ENCODE peak calls at places on chromosomes 6 and 20, in six cellular contexts. D is endothelial cell of umbilical vein, K is astrocyte, J is IMR-90, L is K562, U is small intestine. P is an unnamed sample.

GRCh38 chr6:112332274-112332673 is 14.9 kb upstream of the RFPL4B start:
- DNase-seq in K (peak; percentile 61), U (no peak), J (peak; percentile 82), L (no peak), D (no peak), P (no peak)

GRCh38 chr6:157022022-157022740 is 245.0 kb downstream of the ARID1B start:
- DNase-seq in D (peak; percentile 77), L (peak; percentile 99), K (peak; percentile 87), U (peak; percentile 89), J (peak; percentile 90), P (peak; percentile 94)

GRCh38 chr20:53126185-53126584 is 154.0 kb downstream of the TSHZ2 start:
- DNase-seq in K (peak; percentile 52), J (no peak), U (no peak), L (no peak), D (no peak), P (no peak)

GRCh38 chr6:148751233-148751632 is 4.4 kb downstream of the UST start:
- DNase-seq in J (no peak), U (no peak), K (no peak), D (no peak), L (no peak), P (no peak)

GRCh38 chr20:37907677-37908397 is 4.9 kb downstream of the VSTM2L start:
- DNase-seq in K (peak; percentile 89), U (no peak), J (peak; percentile 42), D (peak; percentile 37), L (no peak), P (no peak)

GRCh38 chr6:75444899-75445298 is 48.7 kb downstream of the FILIP1 start:
- DNase-seq in J (no peak), U (no peak), L (no peak), D (no peak), K (no peak), P (no peak)

GRCh38 chr6:44201200-44201599 is 15.5 kb upstream of the MYMX start:
- DNase-seq in D (no peak), L (no peak), U (peak; percentile 69), J (no peak), K (no peak), P (no peak)

GRCh38 chr6:23477576-23477975 is 648.4 kb upstream of the NRSN1 start:
- DNase-seq in K (no peak), J (peak; percentile 52), L (no peak), U (no peak), D (no peak), P (no peak)

GRCh38 chr20:9989066-9989724 is 45.6 kb upstream of the ANKEF1 start:
- DNase-seq in U (no peak), J (peak; percentile 53), L (no peak), K (peak; percentile 77), D (peak; percentile 33), P (no peak)

GRCh38 chr6:15504040-15504491 is 158.8 kb downstream of the DTNBP1 start:
- DNase-seq in D (no peak), K (no peak), J (no peak), U (no peak), L (no peak), P (peak; percentile 74)

GRCh38 chr6:79797912-79798311 is 149.4 kb downstream of the ELOVL4 start:
- DNase-seq in U (no peak), D (no peak), L (no peak), J (no peak), K (no peak), P (no peak)

GRCh38 chr6:14322841-14323240 is 205.3 kb downstream of the CD83 start:
- DNase-seq in J (no peak), K (no peak), U (no peak), D (no peak), L (no peak), P (no peak)

GRCh38 chr20:63461364-63461763 is 11.1 kb downstream of the KCNQ2 start:
- DNase-seq in K (no peak), J (no peak), L (peak; percentile 84), D (no peak), U (no peak), P (no peak)

GRCh38 chr6:84271086-84271716 is 43.8 kb upstream of the CEP162 start:
- DNase-seq in J (no peak), K (no peak), D (no peak), U (no peak), L (no peak), P (no peak)

GRCh38 chr6:5203571-5203970 is 57.2 kb downstream of the LYRM4 start:
- DNase-seq in J (no peak), D (no peak), U (no peak), K (no peak), L (no peak), P (no peak)

GRCh38 chr6:8336406-8336805 is 98.9 kb downstream of the SLC35B3 start:
- DNase-seq in K (no peak), J (no peak), L (no peak), U (no peak), D (no peak), P (no peak)

GRCh38 chr6:161152527-161152862 is 121.4 kb downstream of the AGPAT4 start:
- DNase-seq in L (no peak), J (no peak), D (no peak), U (no peak), K (no peak), P (no peak)
- H3K4me1 ChIP-seq in L (peaks cover 40% of the 10 kb centered on the region), J (no peaks in the 10 kb centered on the region), D (no peaks in the 10 kb centered on the region), U (no peaks in the 10 kb centered on the region), K (no peaks in the 10 kb centered on the region), P (no peaks in the 10 kb centered on the region)

DNA sequence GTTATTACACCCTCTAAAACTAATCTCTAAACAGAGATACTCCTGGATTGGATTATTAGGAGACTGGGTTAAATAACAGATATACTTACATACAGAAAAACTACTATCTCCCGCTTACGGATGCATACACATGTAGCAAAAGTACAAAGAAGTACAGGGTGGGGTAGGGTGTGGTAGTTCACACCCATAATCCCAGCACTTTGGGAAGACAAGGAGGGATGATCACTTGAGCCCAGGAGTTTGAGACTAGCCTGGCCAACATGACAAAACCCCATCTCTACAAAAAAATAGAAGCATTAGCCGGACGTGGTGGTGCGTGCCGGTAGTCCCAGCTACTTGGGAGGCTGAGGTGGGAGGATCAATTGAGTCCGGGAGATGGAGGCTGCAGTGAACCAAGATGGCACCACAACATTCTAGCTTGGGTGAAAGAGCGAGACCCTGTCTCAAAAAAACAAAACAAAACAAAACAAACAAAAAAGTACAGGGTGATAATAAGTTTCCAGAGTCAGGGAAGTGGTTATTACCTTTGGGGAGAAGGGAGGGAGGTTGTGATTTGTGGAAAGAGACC is 8.1 kb downstream of the PIM1 start:
- DNase-seq in D (no peak), J (no peak), L (no peak), U (peak; percentile 36), K (no peak), P (no peak)
- H3K4me1 ChIP-seq in D (no peaks in the 10 kb centered on the region), J (peaks cover 2% of the 10 kb centered on the region), L (peaks cover 39% of the 10 kb centered on the region), U (peaks cover 2% of the 10 kb centered on the region), K (no peaks in the 10 kb centered on the region), P (peaks cover 19% of the 10 kb centered on the region)

GRCh38 chr6:138442663-138443062 is 38.6 kb downstream of the HEBP2 start:
- DNase-seq in J (no peak), K (no peak), U (peak; percentile 59), D (no peak), L (no peak), P (no peak)

GRCh38 chr6:138440296-138440695 is 36.3 kb downstream of the HEBP2 start:
- DNase-seq in J (no peak), U (no peak), L (no peak), D (no peak), K (no peak), P (no peak)

GRCh38 chr6:138441965-138442364 is 37.9 kb downstream of the HEBP2 start:
- DNase-seq in L (no peak), K (no peak), D (peak; percentile 29), U (no peak), J (no peak), P (no peak)

GRCh38 chr6:138440758-138441362 is 36.8 kb downstream of the HEBP2 start:
- DNase-seq in J (no peak), K (no peak), U (peak; percentile 65), L (no peak), D (no peak), P (no peak)

DNA sequence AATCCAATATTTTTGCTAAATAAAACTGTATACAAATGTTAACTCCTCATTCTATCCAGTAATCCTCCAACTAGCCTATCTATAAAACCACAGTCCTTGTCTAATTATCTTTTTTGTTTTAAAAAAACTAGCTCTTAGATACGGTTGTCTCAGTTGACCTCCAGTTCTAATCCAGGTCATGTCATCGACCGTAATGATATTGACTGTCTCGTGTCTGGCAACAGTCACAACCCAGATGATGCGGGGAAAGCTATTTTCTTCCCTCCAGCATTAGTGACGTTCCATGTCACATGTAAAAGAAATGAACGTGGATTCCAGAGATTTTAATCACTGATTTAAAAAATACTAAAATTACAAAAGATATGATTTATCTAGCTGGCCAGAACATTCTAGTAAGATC is 35.5 kb downstream of the HEBP2 start:
- DNase-seq in U (no peak), J (no peak), D (no peak), L (no peak), K (no peak), P (no peak)
- H3K4me1 ChIP-seq in U (peaks cover 5% of the 10 kb centered on the region), J (peaks cover 1% of the 10 kb centered on the region), D (no peaks in the 10 kb centered on the region), L (no peaks in the 10 kb centered on the region), K (no peaks in the 10 kb centered on the region), P (no peaks in the 10 kb centered on the region)

DNA sequence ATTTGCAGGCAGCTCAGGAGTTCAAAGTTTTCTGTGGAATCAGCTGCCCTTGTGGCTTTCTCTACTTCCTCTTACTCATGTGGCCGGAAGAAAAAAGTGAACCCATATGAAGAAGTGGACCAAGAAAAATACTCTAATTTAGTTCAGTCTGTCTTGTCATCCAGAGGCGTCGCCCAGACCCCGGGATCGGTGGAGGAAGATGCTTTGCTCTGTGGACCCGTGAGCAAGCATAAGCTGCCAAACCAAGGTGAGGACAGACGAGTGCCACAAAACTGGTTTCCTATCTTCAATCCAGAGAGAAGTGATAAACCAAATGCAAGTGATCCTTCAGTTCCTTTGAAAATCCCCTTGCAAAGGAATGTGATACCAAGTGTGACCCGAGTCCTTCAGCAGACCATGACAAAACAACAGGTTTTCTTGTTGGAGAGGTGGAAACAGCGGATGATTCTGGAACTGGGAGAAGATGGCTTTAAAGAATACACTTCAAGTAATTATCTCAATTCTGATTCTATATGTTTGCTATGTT is 1.1 kb downstream of the MGME1 start:
- DNase-seq in U (peak; percentile 77), J (peak; percentile 70), D (peak; percentile 77), K (no peak), L (peak; percentile 12), P (no peak)
- H3K4me1 ChIP-seq in U (peaks cover 4% of the 10 kb centered on the region), J (peaks cover 10% of the 10 kb centered on the region), D (peaks cover 50% of the 10 kb centered on the region), K (peaks cover 31% of the 10 kb centered on the region), L (no peaks in the 10 kb centered on the region), P (no peaks in the 10 kb centered on the region)

GRCh38 chr6:45460166-45460565 is 82.4 kb upstream of the SUPT3H start:
- DNase-seq in J (no peak), L (no peak), U (no peak), D (no peak), K (no peak), P (no peak)
- H3K4me1 ChIP-seq in J (peaks cover 3% of the 10 kb centered on the region), L (no peaks in the 10 kb centered on the region), U (no peaks in the 10 kb centered on the region), D (no peaks in the 10 kb centered on the region), K (peaks cover 5% of the 10 kb centered on the region), P (no peaks in the 10 kb centered on the region)

GRCh38 chr6:100172322-100172713 is 178.3 kb upstream of the MCHR2 start:
- DNase-seq in L (no peak), D (no peak), K (no peak), U (no peak), J (no peak), P (no peak)
- H3K4me1 ChIP-seq in L (no peaks in the 10 kb centered on the region), D (no peaks in the 10 kb centered on the region), K (peaks cover 19% of the 10 kb centered on the region), U (no peaks in the 10 kb centered on the region), J (peaks cover 10% of the 10 kb centered on the region), P (peaks cover 4% of the 10 kb centered on the region)